ENCODE peak calls at places on chromosomes 3 and 15, in nine cellular contexts. D is GM23248, G is neural progenitor cell, Q is HCT116, N is PC-3, F is GM23338, I is SK-N-SH, C is hepatocyte, K is MM.1S. M is an unnamed sample.
A peak's percentile ranks its signal among the peaks of the same experiment; 100 is the strongest.

GRCh38 chr3:143362115-143362992 is 242.8 kb downstream of the CHST2 start:
- DNase-seq in F (no peak), I (no peak), G (peak; percentile 58), D (no peak), Q (no peak), K (no peak), C (no peak), N (no peak), M (no peak)

GRCh38 chr3:128734523-128735189 is 8.7 kb downstream of the RAB7A start:
- DNase-seq in Q (no peak), D (no peak), F (no peak), N (no peak), G (no peak), I (no peak), C (no peak), K (no peak), M (no peak)

GRCh38 chr3:89043406-89043947 is 63.9 kb upstream of the EPHA3 start:
- DNase-seq in C (no peak), I (no peak), D (no peak), Q (no peak), G (no peak), F (no peak), K (no peak), N (no peak), M (no peak)

GRCh38 chr3:191133359-191133758 is 65.7 kb upstream of the OSTN start:
- DNase-seq in Q (no peak), C (no peak), K (no peak), I (no peak), G (no peak), N (no peak), F (no peak), D (no peak), M (no peak)

GRCh38 chr3:52402706-52403270 is 42.1 kb downstream of the SEMA3G start:
- DNase-seq in K (no peak), D (no peak), I (no peak), C (no peak), Q (no peak), N (no peak), F (no peak), G (no peak), M (no peak)

GRCh38 chr15:33296856-33297255 is 13.9 kb upstream of the RYR3 start:
- DNase-seq in N (no peak), G (no peak), D (no peak), F (no peak), C (no peak), K (no peak), I (no peak), Q (no peak), M (no peak)

GRCh38 chr3:116155830-116156229 is 289.5 kb downstream of the LSAMP start:
- DNase-seq in I (no peak), Q (no peak), K (no peak), C (peak; percentile 69), F (no peak), D (no peak), N (no peak), G (peak; percentile 4), M (no peak)

GRCh38 chr15:31387101-31387482 is 60.5 kb downstream of the KLF13 start:
- DNase-seq in F (no peak), C (no peak), D (peak; percentile 24), K (no peak), Q (no peak), G (no peak), I (no peak), N (no peak), M (no peak)

GRCh38 chr3:71490692-71491091 is 92.8 kb downstream of the FOXP1 start:
- DNase-seq in I (no peak), K (no peak), G (no peak), Q (no peak), C (no peak), N (no peak), F (no peak), D (no peak), M (no peak)

GRCh38 chr15:52734329-52734728 is 55.1 kb upstream of the ATOSA start:
- DNase-seq in I (no peak), G (no peak), K (no peak), N (no peak), Q (no peak), C (no peak), D (no peak), F (no peak), M (no peak)

GRCh38 chr15:52735231-52736089 is 54.7 kb downstream of the ONECUT1 start:
- DNase-seq in K (peak; percentile 80), N (peak; percentile 90), F (peak; percentile 94), C (peak; percentile 87), I (peak; percentile 71), G (peak; percentile 85), Q (peak; percentile 78), D (peak; percentile 85), M (peak; percentile 86)

GRCh38 chr15:52737720-52738119 is 52.4 kb downstream of the ONECUT1 start:
- DNase-seq in N (no peak), I (no peak), Q (no peak), F (no peak), C (no peak), D (peak; percentile 74), G (no peak), K (no peak), M (no peak)

GRCh38 chr15:52733696-52734255 is 54.6 kb upstream of the ATOSA start:
- DNase-seq in D (peak; percentile 29), K (no peak), N (no peak), G (no peak), Q (no peak), F (no peak), C (no peak), I (no peak), M (no peak)

DNA sequence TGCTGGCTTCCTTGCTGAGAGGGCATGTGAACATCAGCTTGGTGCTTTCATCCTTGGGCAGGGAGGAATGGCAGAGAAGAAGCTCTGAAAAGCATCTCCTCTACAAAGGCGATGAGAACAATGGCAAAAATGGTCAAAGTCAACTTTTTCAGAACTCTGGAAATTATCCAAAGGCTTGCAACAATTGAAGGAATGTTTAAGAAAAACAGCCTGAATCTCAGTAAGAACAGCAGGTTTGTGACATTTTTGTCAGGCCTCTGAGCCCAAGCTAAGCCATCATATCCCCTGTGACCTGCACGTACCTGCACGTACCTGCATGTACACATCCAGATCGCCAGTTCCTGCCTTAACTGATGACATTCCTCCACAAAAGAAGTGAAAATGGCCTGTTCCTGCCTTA is 51.8 kb downstream of the ONECUT1 start:
- DNase-seq in I (no peak), D (peak; percentile 33), K (no peak), G (no peak), F (no peak), Q (no peak), N (no peak), C (no peak), M (no peak)
- H3K4me3 ChIP-seq in I (no peak overlapping the region), D (no peak overlapping the region), K (no peak overlapping the region), G (no peak overlapping the region), F (no peak overlapping the region), Q (no peak overlapping the region), N (no peak overlapping the region), C (no peak overlapping the region), M (no peak overlapping the region)

DNA sequence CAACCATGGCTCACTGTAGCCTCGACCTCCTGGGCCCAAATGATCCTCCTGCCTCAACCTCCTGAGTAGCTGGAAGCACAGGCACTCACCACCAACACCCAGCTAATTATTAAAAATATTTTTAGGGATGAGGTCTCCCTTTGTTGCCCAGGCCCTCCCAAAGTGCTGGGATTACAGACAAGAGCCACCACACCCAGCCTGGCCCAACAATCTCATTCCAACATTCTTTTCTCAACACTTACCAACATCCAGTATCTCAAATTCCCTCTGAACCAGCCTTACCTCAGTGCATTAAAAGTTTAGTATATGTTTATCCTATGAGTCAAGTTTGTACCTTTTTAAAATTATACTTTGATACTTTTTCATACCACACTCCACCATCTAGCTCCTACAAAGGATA is 25.0 kb downstream of the ANXA2 start:
- DNase-seq in C (no peak), G (no peak), N (peak; percentile 38), F (no peak), Q (no peak), D (peak; percentile 45), I (no peak), K (no peak), M (no peak)
- H3K27ac ChIP-seq in C (peak overlapping the region; percentile 91), G (no peak overlapping the region), N (peak overlapping the region; percentile 98), F (no peak overlapping the region), Q (peak overlapping the region; percentile 93), D (peak overlapping the region; percentile 100), I (peak overlapping the region; percentile 84), K (no peak overlapping the region), M (no peak overlapping the region)

GRCh38 chr3:139893963-139894637 is 40.9 kb upstream of the CLSTN2 start:
- DNase-seq in K (no peak), D (no peak), I (no peak), F (no peak), G (no peak), Q (no peak), C (no peak), N (no peak), M (no peak)

GRCh38 chr3:139894638-139894989 is 40.4 kb upstream of the CLSTN2 start:
- DNase-seq in K (no peak), I (no peak), Q (no peak), N (no peak), C (no peak), G (no peak), F (no peak), D (no peak), M (no peak)

GRCh38 chr3:139897759-139898158 is 37.2 kb upstream of the CLSTN2 start:
- DNase-seq in G (no peak), D (no peak), Q (no peak), C (no peak), I (no peak), F (no peak), N (peak; percentile 1), K (no peak), M (no peak)

GRCh38 chr3:139888561-139889140 is 46.3 kb upstream of the CLSTN2 start:
- DNase-seq in D (no peak), I (no peak), C (no peak), F (no peak), G (no peak), N (no peak), Q (no peak), K (no peak), M (no peak)

DNA sequence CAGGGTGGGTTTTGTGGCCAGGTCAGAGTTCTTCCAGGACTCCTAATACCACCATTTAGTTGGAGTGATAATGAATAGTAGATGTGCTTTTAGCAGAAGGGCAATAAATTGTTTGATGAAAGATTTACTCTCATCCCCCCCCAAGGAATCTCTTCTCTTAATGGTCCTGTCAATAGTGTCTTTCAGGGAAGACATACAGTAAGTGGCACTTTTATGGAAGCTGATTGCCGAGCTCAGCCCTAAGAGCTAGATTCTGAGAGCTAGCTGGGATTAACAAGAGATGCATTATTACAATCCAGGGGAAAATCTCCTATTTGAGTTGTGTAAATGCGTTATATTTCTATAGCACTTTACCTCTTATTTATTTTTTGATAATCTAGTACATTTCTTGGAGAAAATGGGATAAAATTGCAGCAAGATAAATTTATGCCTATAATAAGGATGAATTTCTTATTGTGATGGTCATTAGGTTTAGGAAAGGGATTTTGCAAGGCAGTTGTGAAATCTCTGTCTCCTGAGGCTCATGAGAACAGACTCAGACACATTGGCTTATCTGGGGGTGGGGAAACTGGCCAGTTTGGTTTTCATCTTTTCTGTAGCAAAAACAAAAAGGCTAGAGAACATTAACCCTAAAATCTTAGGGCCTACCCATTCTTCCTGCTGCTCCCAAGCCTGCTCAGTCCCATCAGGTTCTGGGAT is 41.6 kb upstream of the CLSTN2 start:
- DNase-seq in G (no peak), K (no peak), N (no peak), I (no peak), C (no peak), D (no peak), Q (no peak), F (no peak), M (no peak)
- TF ChIP-seq EZH2phosphoT487 in G (no peak), K (no peak), N (no peak), I (no peak), C (no peak), D (no peak), Q (no peak), F (no peak), M (no peak)

GRCh38 chr3:10890665-10891064 is 74.6 kb downstream of the SLC6A11 start:
- DNase-seq in I (no peak), N (no peak), D (no peak), Q (no peak), K (no peak), F (no peak), C (no peak), G (no peak), M (no peak)
- H3K4me3 ChIP-seq in I (no peak overlapping the region), N (no peak overlapping the region), D (no peak overlapping the region), Q (no peak overlapping the region), K (no peak overlapping the region), F (no peak overlapping the region), C (no peak overlapping the region), G (no peak overlapping the region), M (no peak overlapping the region)

M was measured in OCI-LY7.